ENCODE peak calls at places on chromosome 3, in nine cellular contexts. J, T, H, L, A, K, F, I and X are unnamed samples.

GRCh38 chr3:129749692-129750091 is 143.2 kb upstream of the PLXND1 start:
- DNase-seq in L (no peak), I (no peak), A (no peak), J (no peak), T (no peak), F (no peak), H (no peak), K (no peak), X (no peak)

GRCh38 chr3:146189519-146190173 is 28.7 kb upstream of the PLOD2 start:
- DNase-seq in H (peak; percentile 65), L (peak; percentile 71), F (no peak), I (no peak), A (peak; percentile 47), K (peak; percentile 70), T (no peak), J (no peak), X (peak; percentile 57)

GRCh38 chr3:16399473-16399872 is 114.0 kb downstream of the RFTN1 start:
- DNase-seq in I (no peak), T (no peak), F (no peak), L (no peak), H (peak; percentile 71), A (peak; percentile 82), J (peak; percentile 38), K (peak; percentile 80), X (peak; percentile 2)

GRCh38 chr3:173371848-173372487 is 25.6 kb upstream of the NLGN1 start:
- DNase-seq in L (peak; percentile 57), K (peak; percentile 48), J (peak; percentile 63), A (peak; percentile 30), F (no peak), I (no peak), T (no peak), H (peak; percentile 61), X (peak; percentile 66)

GRCh38 chr3:196519738-196520122 is 4.6 kb upstream of the SMCO1 start:
- DNase-seq in T (no peak), K (no peak), A (no peak), F (no peak), I (no peak), J (no peak), H (no peak), L (no peak), X (no peak)

GRCh38 chr3:132596816-132597433 is at the start of gene ACKR4:
- DNase-seq in A (no peak), L (no peak), T (no peak), I (no peak), F (no peak), J (no peak), H (no peak), K (peak; percentile 17), X (no peak)

GRCh38 chr3:98782826-98783500 is 19.8 kb downstream of the ST3GAL6 start:
- DNase-seq in J (no peak), T (no peak), A (peak; percentile 45), K (no peak), L (no peak), I (no peak), H (no peak), F (no peak), X (no peak)

GRCh38 chr3:33975463-33975862 is 177.0 kb downstream of the PDCD6IP start:
- DNase-seq in L (no peak), T (no peak), F (no peak), K (peak; percentile 27), I (no peak), H (no peak), J (no peak), A (no peak), X (no peak)

GRCh38 chr3:178950676-178951075 is 120.9 kb downstream of the ZMAT3 start:
- DNase-seq in I (no peak), K (no peak), L (no peak), H (no peak), J (no peak), F (no peak), A (peak; percentile 8), T (no peak), X (no peak)

GRCh38 chr3:3734881-3735280 is 64.3 kb upstream of the LRRN1 start:
- DNase-seq in J (no peak), F (no peak), A (no peak), I (no peak), T (no peak), K (no peak), L (no peak), H (no peak), X (no peak)

GRCh38 chr3:168888781-168889180 is 774.7 kb downstream of the MECOM start:
- DNase-seq in T (no peak), K (no peak), F (no peak), J (no peak), I (no peak), A (no peak), H (no peak), L (no peak), X (no peak)

GRCh38 chr3:18237251-18238005 is 187.7 kb downstream of the SATB1 start:
- DNase-seq in A (peak; percentile 85), K (peak; percentile 73), L (no peak), F (no peak), J (no peak), I (no peak), T (no peak), H (no peak), X (no peak)

GRCh38 chr3:161395115-161395514 is 23.8 kb upstream of the SPTSSB start:
- DNase-seq in I (no peak), T (no peak), L (no peak), H (no peak), F (no peak), K (no peak), J (no peak), A (no peak), X (no peak)

GRCh38 chr3:104279617-104280016 is 1087.1 kb upstream of the ALCAM start:
- DNase-seq in T (no peak), H (no peak), I (no peak), K (peak; percentile 67), A (peak; percentile 68), F (no peak), J (no peak), L (peak; percentile 10), X (no peak)

GRCh38 chr3:36954452-36955134 is 9.7 kb upstream of the TRANK1 start:
- DNase-seq in F (no peak), H (no peak), I (peak; percentile 22), J (no peak), K (no peak), L (no peak), A (no peak), T (no peak), X (no peak)

GRCh38 chr3:36956155-36956554 is 11.3 kb upstream of the TRANK1 start:
- DNase-seq in A (no peak), L (no peak), K (no peak), F (no peak), H (no peak), T (no peak), J (no peak), I (no peak), X (no peak)

GRCh38 chr3:36957862-36958686 is 13.2 kb upstream of the TRANK1 start:
- DNase-seq in H (no peak), J (no peak), I (peak; percentile 20), T (no peak), A (peak; percentile 75), F (no peak), K (peak; percentile 71), L (no peak), X (no peak)

GRCh38 chr3:36959821-36960220 is 15.0 kb upstream of the TRANK1 start:
- DNase-seq in H (no peak), J (no peak), I (no peak), A (peak; percentile 35), L (peak; percentile 86), F (no peak), T (no peak), K (no peak), X (no peak)

DNA sequence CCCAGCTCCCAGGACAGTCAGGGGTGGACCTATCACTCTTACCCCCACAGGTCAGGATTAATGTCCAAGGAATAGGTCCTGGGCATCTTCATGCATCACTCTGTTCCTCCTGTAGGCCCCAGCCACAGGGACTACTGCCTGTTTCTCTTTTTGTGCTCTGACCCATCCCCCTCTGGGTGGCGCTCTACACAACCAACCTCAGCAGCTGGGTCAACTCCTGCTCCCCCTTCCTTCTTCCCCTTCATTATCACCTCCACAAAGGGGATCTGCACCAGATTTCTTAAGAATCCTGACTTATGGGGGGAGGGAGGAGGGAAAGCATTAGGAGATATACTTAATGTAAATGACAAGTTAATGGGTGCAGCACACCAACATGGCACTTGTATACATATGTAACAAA is 12.2 kb upstream of the TRANK1 start:
- DNase-seq in J (no peak), H (no peak), A (no peak), L (no peak), T (no peak), F (no peak), K (no peak), I (no peak), X (no peak)
- TF ChIP-seq CTCF in J (no peak), H (no peak), A (no peak), L (peak; percentile 48), T (peak; percentile 10), F (no peak), K (no peak), I (no peak), X (no peak)

GRCh38 chr3:191220908-191221307 is 21.9 kb downstream of the OSTN start:
- DNase-seq in K (no peak), A (no peak), F (no peak), I (no peak), J (no peak), L (peak; percentile 60), H (no peak), T (no peak), X (no peak)
- TF ChIP-seq CTCF in K (no peak), A (no peak), F (no peak), I (no peak), J (no peak), L (peak; percentile 39), H (no peak), T (no peak), X (peak; percentile 22)

GRCh38 chr3:43155464-43156121 is 49.7 kb upstream of the POMGNT2 start:
- DNase-seq in T (peak; percentile 32), K (peak; percentile 88), F (peak; percentile 69), J (peak; percentile 68), A (peak; percentile 75), L (peak; percentile 68), I (peak; percentile 49), H (peak; percentile 92), X (peak; percentile 73)
- TF ChIP-seq CTCF in T (peak; percentile 67), K (peak; percentile 84), F (peak; percentile 39), J (peak; percentile 46), A (peak; percentile 83), L (peak; percentile 51), I (peak; percentile 58), H (peak; percentile 77), X (peak; percentile 34)

DNA sequence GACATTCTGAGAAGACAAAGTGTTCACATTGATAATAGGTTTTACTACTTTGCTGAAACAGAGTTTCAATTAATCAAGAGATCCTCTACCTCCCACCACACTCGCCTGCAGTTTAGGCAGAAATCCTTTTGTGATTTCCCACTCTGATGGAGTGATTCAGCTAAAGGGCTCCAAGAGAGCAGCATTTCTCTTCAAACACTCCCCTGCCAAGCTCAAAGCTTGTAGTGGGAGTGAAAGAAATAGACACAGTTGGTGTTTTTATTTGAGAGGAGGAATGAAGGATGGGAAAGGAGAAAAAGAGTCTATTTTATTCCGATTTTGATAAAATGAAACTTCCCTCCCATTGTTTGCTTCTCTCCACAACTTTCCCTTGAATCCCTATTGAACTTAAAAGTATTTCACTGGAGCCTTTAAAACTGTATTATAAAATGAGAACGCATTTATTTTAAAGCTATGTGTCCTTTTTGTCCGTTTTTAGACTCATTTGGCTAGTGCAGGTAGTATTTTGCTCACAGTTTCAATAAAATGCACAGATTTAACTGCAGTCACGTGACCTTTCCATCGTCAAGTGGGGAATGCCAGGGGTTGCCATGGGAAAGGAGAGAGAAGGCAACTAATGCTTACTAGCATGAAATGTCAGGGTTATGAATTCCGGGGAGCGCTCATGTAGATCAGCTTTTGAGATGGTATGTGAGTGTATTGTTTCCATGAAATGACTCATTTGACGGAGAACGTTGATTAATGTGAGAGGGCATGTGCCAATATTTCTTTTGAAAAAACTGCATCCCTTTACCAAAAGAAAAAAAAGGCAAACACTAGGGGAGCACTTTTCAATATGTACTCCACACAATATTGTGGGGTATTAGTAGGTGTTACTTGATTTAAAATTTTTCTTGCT is 7.7 kb upstream of the OSBPL11 start:
- DNase-seq in K (peak; percentile 68), A (peak; percentile 86), H (no peak), T (no peak), J (no peak), L (peak; percentile 69), F (no peak), I (no peak), X (peak; percentile 58)
- TF ChIP-seq CTCF in K (peak; percentile 19), A (no peak), H (peak; percentile 26), T (peak; percentile 16), J (no peak), L (peak; percentile 45), F (peak; percentile 11), I (no peak), X (no peak)